ENCODE peak calls at places on chromosomes 5 and 9, in seven cellular contexts. One of them, this sample, is unnamed.

GRCh38 chr5:1540166-1540565 is 16.4 kb upstream of the LPCAT1 start:
- DNase-seq in hepatocyte: no peak
- DNase-seq in CD4-positive, CD25-positive, alpha-beta regulatory T cell: no peak
- DNase-seq in coronary artery: no peak
- DNase-seq in SJSA1: peak; percentile 32
- DNase-seq in GM23338: no peak
- DNase-seq in K562: no peak
- DNase-seq in this sample: peak; percentile 38

GRCh38 chr5:80216753-80217596 is 38.9 kb downstream of the SERINC5 start:
- DNase-seq in CD4-positive, CD25-positive, alpha-beta regulatory T cell: no peak
- DNase-seq in hepatocyte: no peak
- DNase-seq in SJSA1: no peak
- DNase-seq in coronary artery: peak; percentile 81
- DNase-seq in GM23338: no peak
- DNase-seq in K562: no peak
- DNase-seq in this sample: peak; percentile 93

GRCh38 chr5:35129921-35130485 is 82.3 kb upstream of the AGXT2 start:
- DNase-seq in CD4-positive, CD25-positive, alpha-beta regulatory T cell: peak; percentile 23
- DNase-seq in SJSA1: no peak
- DNase-seq in K562: no peak
- DNase-seq in coronary artery: no peak
- DNase-seq in hepatocyte: peak; percentile 20
- DNase-seq in GM23338: no peak
- DNase-seq in this sample: peak; percentile 75

GRCh38 chr5:20536813-20537212 is 548.8 kb upstream of the CDH18 start:
- DNase-seq in SJSA1: no peak
- DNase-seq in GM23338: no peak
- DNase-seq in hepatocyte: no peak
- DNase-seq in CD4-positive, CD25-positive, alpha-beta regulatory T cell: no peak
- DNase-seq in K562: no peak
- DNase-seq in coronary artery: no peak
- DNase-seq in this sample: no peak

GRCh38 chr5:37774912-37775483 is 64.8 kb downstream of the GDNF start:
- DNase-seq in CD4-positive, CD25-positive, alpha-beta regulatory T cell: peak; percentile 35
- DNase-seq in K562: peak; percentile 64
- DNase-seq in coronary artery: no peak
- DNase-seq in SJSA1: no peak
- DNase-seq in hepatocyte: no peak
- DNase-seq in GM23338: peak; percentile 76
- DNase-seq in this sample: no peak

GRCh38 chr9:71816782-71817549 is 48.7 kb upstream of the CEMIP2 start:
- DNase-seq in coronary artery: no peak
- DNase-seq in K562: no peak
- DNase-seq in CD4-positive, CD25-positive, alpha-beta regulatory T cell: no peak
- DNase-seq in hepatocyte: no peak
- DNase-seq in SJSA1: no peak
- DNase-seq in GM23338: no peak
- DNase-seq in this sample: peak; percentile 22

GRCh38 chr5:10607666-10608442 is 44.0 kb downstream of the ANKRD33B start:
- DNase-seq in coronary artery: no peak
- DNase-seq in GM23338: peak; percentile 50
- DNase-seq in SJSA1: no peak
- DNase-seq in K562: peak; percentile 82
- DNase-seq in hepatocyte: peak; percentile 61
- DNase-seq in CD4-positive, CD25-positive, alpha-beta regulatory T cell: peak; percentile 46
- DNase-seq in this sample: no peak

GRCh38 chr5:88279584-88279983 is 10.9 kb upstream of the TMEM161B start:
- DNase-seq in SJSA1: no peak
- DNase-seq in coronary artery: no peak
- DNase-seq in K562: no peak
- DNase-seq in hepatocyte: no peak
- DNase-seq in GM23338: no peak
- DNase-seq in CD4-positive, CD25-positive, alpha-beta regulatory T cell: no peak
- DNase-seq in this sample: no peak

GRCh38 chr5:591746-592145 is 20.4 kb upstream of the CEP72 start:
- DNase-seq in GM23338: no peak
- DNase-seq in SJSA1: peak; percentile 33
- DNase-seq in CD4-positive, CD25-positive, alpha-beta regulatory T cell: no peak
- DNase-seq in hepatocyte: no peak
- DNase-seq in K562: no peak
- DNase-seq in coronary artery: peak; percentile 55
- DNase-seq in this sample: no peak

GRCh38 chr9:4371108-4371507 is 71.2 kb upstream of the GLIS3 start:
- DNase-seq in hepatocyte: peak; percentile 23
- DNase-seq in coronary artery: no peak
- DNase-seq in SJSA1: peak; percentile 41
- DNase-seq in CD4-positive, CD25-positive, alpha-beta regulatory T cell: no peak
- DNase-seq in K562: no peak
- DNase-seq in GM23338: no peak
- DNase-seq in this sample: no peak

GRCh38 chr9:91151014-91151740 is 210.5 kb downstream of the AUH start:
- DNase-seq in hepatocyte: no peak
- DNase-seq in K562: no peak
- DNase-seq in CD4-positive, CD25-positive, alpha-beta regulatory T cell: peak; percentile 85
- DNase-seq in GM23338: no peak
- DNase-seq in SJSA1: no peak
- DNase-seq in coronary artery: no peak
- DNase-seq in this sample: no peak

GRCh38 chr5:169656125-169656990 is 19.3 kb downstream of the DOCK2 start:
- DNase-seq in SJSA1: no peak
- DNase-seq in coronary artery: no peak
- DNase-seq in CD4-positive, CD25-positive, alpha-beta regulatory T cell: peak; percentile 56
- DNase-seq in GM23338: no peak
- DNase-seq in hepatocyte: no peak
- DNase-seq in K562: no peak
- DNase-seq in this sample: no peak

GRCh38 chr5:9284272-9284671 is 261.6 kb downstream of the SEMA5A start:
- DNase-seq in GM23338: no peak
- DNase-seq in SJSA1: no peak
- DNase-seq in K562: no peak
- DNase-seq in coronary artery: no peak
- DNase-seq in CD4-positive, CD25-positive, alpha-beta regulatory T cell: no peak
- DNase-seq in hepatocyte: no peak
- DNase-seq in this sample: no peak

GRCh38 chr5:143133721-143134120 is 269.8 kb downstream of the NR3C1 start:
- DNase-seq in SJSA1: no peak
- DNase-seq in K562: no peak
- DNase-seq in GM23338: no peak
- DNase-seq in CD4-positive, CD25-positive, alpha-beta regulatory T cell: no peak
- DNase-seq in coronary artery: no peak
- DNase-seq in hepatocyte: no peak
- DNase-seq in this sample: no peak

GRCh38 chr5:174311531-174312269 is 266.2 kb downstream of the NSG2 start:
- DNase-seq in CD4-positive, CD25-positive, alpha-beta regulatory T cell: peak; percentile 48
- DNase-seq in hepatocyte: peak; percentile 81
- DNase-seq in coronary artery: peak; percentile 77
- DNase-seq in K562: peak; percentile 65
- DNase-seq in GM23338: peak; percentile 91
- DNase-seq in SJSA1: peak; percentile 70
- DNase-seq in this sample: peak; percentile 78

GRCh38 chr5:58231041-58231440 is 228.8 kb downstream of the PLK2 start:
- DNase-seq in K562: no peak
- DNase-seq in hepatocyte: no peak
- DNase-seq in GM23338: no peak
- DNase-seq in coronary artery: no peak
- DNase-seq in CD4-positive, CD25-positive, alpha-beta regulatory T cell: no peak
- DNase-seq in SJSA1: no peak
- DNase-seq in this sample: no peak

GRCh38 chr5:68751651-68752050 is 342.2 kb upstream of the SLC30A5 start:
- DNase-seq in K562: no peak
- DNase-seq in coronary artery: no peak
- DNase-seq in GM23338: no peak
- DNase-seq in CD4-positive, CD25-positive, alpha-beta regulatory T cell: no peak
- DNase-seq in SJSA1: no peak
- DNase-seq in hepatocyte: no peak
- DNase-seq in this sample: no peak

GRCh38 chr5:52767766-52768480 is 19.8 kb upstream of the ITGA1 start:
- DNase-seq in K562: no peak
- DNase-seq in hepatocyte: no peak
- DNase-seq in coronary artery: no peak
- DNase-seq in SJSA1: no peak
- DNase-seq in GM23338: no peak
- DNase-seq in CD4-positive, CD25-positive, alpha-beta regulatory T cell: no peak
- DNase-seq in this sample: no peak

GRCh38 chr9:86242012-86242411 is 17.4 kb downstream of the C9orf153 start:
- DNase-seq in K562: no peak
- DNase-seq in CD4-positive, CD25-positive, alpha-beta regulatory T cell: no peak
- DNase-seq in hepatocyte: peak; percentile 8
- DNase-seq in coronary artery: no peak
- DNase-seq in SJSA1: no peak
- DNase-seq in GM23338: peak; percentile 17
- DNase-seq in this sample: no peak

GRCh38 chr9:89638897-89639296 is 34.1 kb downstream of the GADD45G start:
- DNase-seq in GM23338: no peak
- DNase-seq in CD4-positive, CD25-positive, alpha-beta regulatory T cell: no peak
- DNase-seq in hepatocyte: no peak
- DNase-seq in SJSA1: no peak
- DNase-seq in K562: no peak
- DNase-seq in coronary artery: no peak
- DNase-seq in this sample: no peak

GRCh38 chr9:123406691-123407536 is 50.9 kb downstream of the CRB2 start:
- DNase-seq in hepatocyte: no peak
- DNase-seq in coronary artery: no peak
- DNase-seq in GM23338: no peak
- DNase-seq in SJSA1: no peak
- DNase-seq in K562: peak; percentile 52
- DNase-seq in CD4-positive, CD25-positive, alpha-beta regulatory T cell: no peak
- DNase-seq in this sample: no peak

GRCh38 chr5:78747703-78748359 is 99.3 kb upstream of the LHFPL2 start:
- DNase-seq in hepatocyte: no peak
- DNase-seq in coronary artery: no peak
- DNase-seq in GM23338: peak; percentile 32
- DNase-seq in K562: no peak
- DNase-seq in SJSA1: peak; percentile 51
- DNase-seq in CD4-positive, CD25-positive, alpha-beta regulatory T cell: no peak
- DNase-seq in this sample: no peak

GRCh38 chr9:88433583-88434240 is 45.5 kb downstream of the SPIN1 start:
- DNase-seq in hepatocyte: no peak
- DNase-seq in coronary artery: no peak
- DNase-seq in SJSA1: no peak
- DNase-seq in CD4-positive, CD25-positive, alpha-beta regulatory T cell: peak; percentile 91
- DNase-seq in GM23338: no peak
- DNase-seq in K562: peak; percentile 16
- DNase-seq in this sample: no peak

GRCh38 chr5:178778919-178779318 is 48.5 kb upstream of the ZNF354A start:
- DNase-seq in K562: no peak
- DNase-seq in SJSA1: no peak
- DNase-seq in hepatocyte: peak; percentile 74
- DNase-seq in coronary artery: no peak
- DNase-seq in GM23338: no peak
- DNase-seq in CD4-positive, CD25-positive, alpha-beta regulatory T cell: no peak
- DNase-seq in this sample: no peak

DNA sequence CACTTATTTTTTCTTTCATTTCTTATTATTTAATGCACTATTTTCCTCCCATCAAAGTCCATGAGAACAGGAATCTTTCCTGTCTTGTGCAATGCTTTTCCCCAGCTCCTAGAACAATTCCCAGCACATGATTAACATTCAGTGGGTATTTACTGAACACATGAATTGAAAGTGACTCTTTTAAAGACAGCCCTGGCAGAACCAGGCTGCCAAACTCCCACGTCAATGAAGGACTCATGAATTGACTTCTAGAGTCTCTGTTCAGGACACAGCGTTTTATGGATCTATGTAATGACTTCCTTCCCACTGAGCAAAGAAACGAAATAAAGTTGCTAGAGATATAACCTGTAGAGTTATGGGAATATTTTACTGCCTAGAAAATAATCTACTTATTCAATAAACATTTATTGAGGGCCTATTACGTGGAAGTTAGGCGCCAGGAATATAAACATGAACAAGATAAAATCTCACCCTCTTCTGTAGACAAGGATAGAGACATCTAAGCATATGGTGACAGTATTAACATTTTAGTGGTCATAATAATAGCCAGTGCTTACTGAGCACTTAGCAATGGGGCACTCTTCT is 485.9 kb upstream of the KLF4 start:
- DNase-seq in hepatocyte: no peak
- DNase-seq in SJSA1: no peak
- DNase-seq in CD4-positive, CD25-positive, alpha-beta regulatory T cell: no peak
- DNase-seq in K562: no peak
- DNase-seq in GM23338: no peak
- DNase-seq in coronary artery: no peak
- DNase-seq in this sample: no peak
- H3K27ac ChIP-seq in hepatocyte: no peak overlapping the region
- H3K27ac ChIP-seq in SJSA1: no peak overlapping the region
- H3K27ac ChIP-seq in CD4-positive, CD25-positive, alpha-beta regulatory T cell: no peak overlapping the region
- H3K27ac ChIP-seq in K562: no peak overlapping the region
- H3K27ac ChIP-seq in GM23338: no peak overlapping the region
- H3K27ac ChIP-seq in coronary artery: no peak overlapping the region
- H3K27ac ChIP-seq in this sample: no peak overlapping the region

GRCh38 chr5:43940562-43940961 is 337.6 kb downstream of the NNT start:
- DNase-seq in K562: no peak
- DNase-seq in GM23338: no peak
- DNase-seq in hepatocyte: no peak
- DNase-seq in CD4-positive, CD25-positive, alpha-beta regulatory T cell: no peak
- DNase-seq in coronary artery: no peak
- DNase-seq in SJSA1: no peak
- DNase-seq in this sample: no peak
- H3K27ac ChIP-seq in K562: no peak overlapping the region
- H3K27ac ChIP-seq in GM23338: no peak overlapping the region
- H3K27ac ChIP-seq in hepatocyte: no peak overlapping the region
- H3K27ac ChIP-seq in CD4-positive, CD25-positive, alpha-beta regulatory T cell: no peak overlapping the region
- H3K27ac ChIP-seq in coronary artery: no peak overlapping the region
- H3K27ac ChIP-seq in SJSA1: no peak overlapping the region
- H3K27ac ChIP-seq in this sample: no peak overlapping the region

GRCh38 chr9:8408575-8409190 is 609.1 kb upstream of the DMAC1 start:
- DNase-seq in coronary artery: no peak
- DNase-seq in K562: no peak
- DNase-seq in GM23338: peak; percentile 48
- DNase-seq in hepatocyte: no peak
- DNase-seq in SJSA1: no peak
- DNase-seq in CD4-positive, CD25-positive, alpha-beta regulatory T cell: no peak
- DNase-seq in this sample: no peak

GRCh38 chr9:8417341-8417740 is 617.8 kb upstream of the DMAC1 start:
- DNase-seq in CD4-positive, CD25-positive, alpha-beta regulatory T cell: no peak
- DNase-seq in coronary artery: no peak
- DNase-seq in SJSA1: no peak
- DNase-seq in hepatocyte: no peak
- DNase-seq in GM23338: no peak
- DNase-seq in K562: no peak
- DNase-seq in this sample: no peak

DNA sequence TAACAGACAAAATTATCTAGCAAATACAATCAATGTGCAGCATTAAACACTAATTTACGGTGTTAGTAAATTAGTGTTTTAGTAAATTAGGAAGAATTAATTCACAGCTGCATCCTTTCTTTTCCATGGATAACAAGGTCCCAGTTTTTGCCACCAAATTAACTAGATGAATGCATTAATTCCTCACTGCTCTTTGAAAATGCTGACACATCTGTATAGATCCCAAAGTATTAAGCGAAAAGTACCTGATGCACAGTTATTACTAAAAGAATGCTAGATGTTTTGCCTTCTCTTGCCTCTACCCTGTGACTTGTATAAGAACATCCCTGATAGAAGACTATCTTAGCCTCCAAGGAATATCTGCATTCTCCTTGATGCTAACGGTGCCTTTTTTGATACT is 612.7 kb upstream of the DMAC1 start:
- DNase-seq in GM23338: no peak
- DNase-seq in K562: no peak
- DNase-seq in hepatocyte: no peak
- DNase-seq in SJSA1: no peak
- DNase-seq in coronary artery: no peak
- DNase-seq in CD4-positive, CD25-positive, alpha-beta regulatory T cell: no peak
- DNase-seq in this sample: no peak
- H3K27ac ChIP-seq in GM23338: no peak overlapping the region
- H3K27ac ChIP-seq in K562: no peak overlapping the region
- H3K27ac ChIP-seq in hepatocyte: no peak overlapping the region
- H3K27ac ChIP-seq in SJSA1: no peak overlapping the region
- H3K27ac ChIP-seq in coronary artery: no peak overlapping the region
- H3K27ac ChIP-seq in CD4-positive, CD25-positive, alpha-beta regulatory T cell: no peak overlapping the region
- H3K27ac ChIP-seq in this sample: no peak overlapping the region

GRCh38 chr5:32771037-32771436 is 59.9 kb downstream of the NPR3 start:
- DNase-seq in coronary artery: no peak
- DNase-seq in GM23338: no peak
- DNase-seq in CD4-positive, CD25-positive, alpha-beta regulatory T cell: no peak
- DNase-seq in K562: no peak
- DNase-seq in SJSA1: no peak
- DNase-seq in hepatocyte: no peak
- DNase-seq in this sample: no peak
- H3K27ac ChIP-seq in coronary artery: no peak overlapping the region
- H3K27ac ChIP-seq in GM23338: no peak overlapping the region
- H3K27ac ChIP-seq in CD4-positive, CD25-positive, alpha-beta regulatory T cell: no peak overlapping the region
- H3K27ac ChIP-seq in K562: no peak overlapping the region
- H3K27ac ChIP-seq in SJSA1: no peak overlapping the region
- H3K27ac ChIP-seq in hepatocyte: no peak overlapping the region
- H3K27ac ChIP-seq in this sample: no peak overlapping the region